ENCODE peak calls at places on chromosome 14, in six cellular contexts. X, P, A, E, I and T are unnamed samples.

GRCh38 chr14:72616294-72616693 is 277.6 kb downstream of the DPF3 start:
- DNase-seq in X (no peak), P (no peak), A (no peak), E (no peak), I (no peak), T (no peak)

GRCh38 chr14:21385170-21385904 is 1.5 kb upstream of the SUPT16H start:
- DNase-seq in X (no peak), P (no peak), A (no peak), E (no peak), I (no peak), T (peak)

GRCh38 chr14:91693342-91693741 is 38.5 kb downstream of the CATSPERB start:
- DNase-seq in X (no peak), P (no peak), A (no peak), E (no peak), I (no peak), T (peak)

GRCh38 chr14:40058916-40059897 is 627.0 kb upstream of the FBXO33 start:
- DNase-seq in X (no peak), P (no peak), A (no peak), E (no peak), I (no peak), T (no peak)

GRCh38 chr14:44170554-44170953 is 336.5 kb downstream of the FSCB start:
- DNase-seq in X (no peak), P (no peak), A (no peak), E (no peak), I (no peak), T (no peak)

GRCh38 chr14:68181395-68182326 is 362.1 kb downstream of the RAD51B start:
- DNase-seq in X (no peak), P (no peak), A (no peak), E (no peak), I (no peak), T (no peak)

GRCh38 chr14:92578511-92578910 is 64.9 kb downstream of the RIN3 start:
- DNase-seq in X (no peak), P (no peak), A (no peak), E (no peak), I (no peak), T (no peak)

GRCh38 chr14:98408713-98409112 is 863.3 kb downstream of the BCL11B start:
- DNase-seq in X (no peak), P (no peak), A (no peak), E (no peak), I (no peak), T (no peak)

GRCh38 chr14:22839159-22839779 is 2.9 kb downstream of the MMP14 start:
- DNase-seq in X (no peak), P (no peak), A (no peak), E (no peak), I (no peak), T (no peak)

GRCh38 chr14:34711169-34711568 is 3.2 kb downstream of the CFL2 start:
- DNase-seq in X (no peak), P (no peak), A (no peak), E (no peak), I (no peak), T (no peak)

GRCh38 chr14:74967618-74968017 is 12.2 kb upstream of the PGF start:
- DNase-seq in X (no peak), P (no peak), A (no peak), E (no peak), I (no peak), T (no peak)

GRCh38 chr14:94681300-94682060 is 69.3 kb downstream of the SERPINA3 start:
- DNase-seq in X (peak), P (peak), A (no peak), E (no peak), I (no peak), T (no peak)

GRCh38 chr14:22883191-22883976 is at the start of gene REM2:
- DNase-seq in X (no peak), P (no peak), A (peak), E (no peak), I (no peak), T (no peak)

GRCh38 chr14:81172881-81173280 is 47.9 kb downstream of the GTF2A1 start:
- DNase-seq in X (no peak), P (no peak), A (no peak), E (no peak), I (no peak), T (no peak)

GRCh38 chr14:94111276-94112095 is 950 bp downstream of the IFI27 start:
- DNase-seq in X (no peak), P (no peak), A (no peak), E (no peak), I (no peak), T (no peak)

GRCh38 chr14:82060219-82060618 is 526.6 kb upstream of the SEL1L start:
- DNase-seq in X (no peak), P (no peak), A (no peak), E (no peak), I (no peak), T (no peak)

GRCh38 chr14:94322648-94323570 is at the start of gene SERPINA6:
- DNase-seq in X (no peak), P (no peak), A (no peak), E (no peak), I (peak), T (no peak)

GRCh38 chr14:84591827-84592540 is 938.0 kb upstream of the FLRT2 start:
- DNase-seq in X (no peak), P (no peak), A (no peak), E (no peak), I (no peak), T (no peak)

GRCh38 chr14:91307652-91308051 is 63.1 kb upstream of the GPR68 start:
- DNase-seq in X (no peak), P (no peak), A (no peak), E (no peak), I (no peak), T (no peak)

GRCh38 chr14:62673014-62673727 is 372.1 kb downstream of the KCNH5 start:
- DNase-seq in X (no peak), P (no peak), A (no peak), E (no peak), I (no peak), T (no peak)

GRCh38 chr14:34003691-34004090 is 52.8 kb upstream of the EGLN3 start:
- DNase-seq in X (no peak), P (no peak), A (no peak), E (no peak), I (no peak), T (no peak)

GRCh38 chr14:21309238-21309636 is 29.4 kb downstream of the RPGRIP1 start:
- DNase-seq in X (no peak), P (no peak), A (no peak), E (no peak), I (no peak), T (no peak)

GRCh38 chr14:90728951-90729350 is 87.3 kb downstream of the TTC7B start:
- DNase-seq in X (no peak), P (no peak), A (no peak), E (no peak), I (no peak), T (no peak)

GRCh38 chr14:102086972-102087761 is at the start of gene HSP90AA1:
- DNase-seq in X (peak), P (peak), A (peak), E (peak), I (peak), T (peak)

GRCh38 chr14:86933460-86933859 is 1059.5 kb downstream of the GALC start:
- DNase-seq in X (no peak), P (no peak), A (no peak), E (no peak), I (no peak), T (no peak)

GRCh38 chr14:74571901-74572828 is 39.9 kb downstream of the LTBP2 start:
- DNase-seq in X (no peak), P (no peak), A (no peak), E (no peak), I (no peak), T (no peak)

GRCh38 chr14:24411468-24412454 is 13.0 kb downstream of the NYNRIN start:
- DNase-seq in X (peak), P (peak), A (no peak), E (no peak), I (no peak), T (no peak)

GRCh38 chr14:68659021-68659931 is 133.6 kb downstream of the ZFP36L1 start:
- DNase-seq in X (no peak), P (no peak), A (no peak), E (no peak), I (no peak), T (no peak)

GRCh38 chr14:72629534-72629933 is 264.4 kb downstream of the DPF3 start:
- DNase-seq in X (no peak), P (no peak), A (no peak), E (no peak), I (no peak), T (no peak)

GRCh38 chr14:34262511-34262910 is 199.5 kb downstream of the SPTSSA start:
- DNase-seq in X (no peak), P (no peak), A (no peak), E (no peak), I (no peak), T (no peak)

GRCh38 chr14:62436256-62436655 is 609.0 kb downstream of the KCNH5 start:
- DNase-seq in X (no peak), P (no peak), A (no peak), E (no peak), I (no peak), T (no peak)

GRCh38 chr14:72448212-72448611 is 445.7 kb downstream of the DPF3 start:
- DNase-seq in X (no peak), P (no peak), A (no peak), E (no peak), I (no peak), T (no peak)

GRCh38 chr14:100676089-100676685 is 50.5 kb upstream of the DLK1 start:
- DNase-seq in X (peak), P (no peak), A (no peak), E (no peak), I (no peak), T (no peak)

GRCh38 chr14:26381405-26381804 is 216.4 kb downstream of the NOVA1 start:
- DNase-seq in X (no peak), P (no peak), A (no peak), E (no peak), I (no peak), T (no peak)

GRCh38 chr14:23061995-23062394 is 4.7 kb upstream of the CDH24 start:
- DNase-seq in X (peak), P (no peak), A (no peak), E (no peak), I (no peak), T (no peak)

GRCh38 chr14:93717222-93717967 is 70.9 kb downstream of the PRIMA1 start:
- DNase-seq in X (no peak), P (no peak), A (no peak), E (no peak), I (no peak), T (no peak)

GRCh38 chr14:61616524-61617185 is 78.7 kb upstream of the HIF1A start:
- DNase-seq in X (no peak), P (no peak), A (no peak), E (no peak), I (no peak), T (no peak)

GRCh38 chr14:90795744-90796143 is 20.5 kb downstream of the TTC7B start:
- DNase-seq in X (no peak), P (peak), A (no peak), E (no peak), I (no peak), T (no peak)

GRCh38 chr14:54486685-54487084 is 2.1 kb downstream of the GMFB start:
- DNase-seq in X (no peak), P (no peak), A (no peak), E (no peak), I (no peak), T (no peak)

GRCh38 chr14:24076302-24076601 is 4.9 kb downstream of the CPNE6 start:
- DNase-seq in X (no peak), P (no peak), A (no peak), E (no peak), I (no peak), T (no peak)

GRCh38 chr14:59705866-59706265 is 129.3 kb upstream of the CCDC175 start:
- DNase-seq in X (no peak), P (no peak), A (no peak), E (no peak), I (no peak), T (no peak)

GRCh38 chr14:59705245-59705644 is 128.6 kb upstream of the CCDC175 start:
- DNase-seq in X (no peak), P (no peak), A (no peak), E (no peak), I (no peak), T (no peak)

GRCh38 chr14:59704054-59704453 is 127.4 kb upstream of the CCDC175 start:
- DNase-seq in X (no peak), P (no peak), A (no peak), E (no peak), I (no peak), T (no peak)

GRCh38 chr14:59711083-59711482 is 134.5 kb upstream of the CCDC175 start:
- DNase-seq in X (no peak), P (no peak), A (no peak), E (no peak), I (no peak), T (no peak)

GRCh38 chr14:59707778-59708635 is 131.4 kb upstream of the CCDC175 start:
- DNase-seq in X (no peak), P (no peak), A (no peak), E (no peak), I (no peak), T (no peak)
- TF ChIP-seq CTCF in X (no peak), P (no peak), A (no peak), E (no peak), I (no peak), T (no peak)

GRCh38 chr14:46279776-46280175 is 371.8 kb downstream of the RPL10L start:
- DNase-seq in X (no peak), P (no peak), A (no peak), E (no peak), I (no peak), T (no peak)
- TF ChIP-seq CTCF in X (no peak), P (no peak), A (no peak), E (no peak), I (no peak), T (no peak)

GRCh38 chr14:71166434-71166833 is 259.2 kb downstream of the PCNX1 start:
- DNase-seq in X (no peak), P (peak), A (no peak), E (no peak), I (no peak), T (no peak)
- TF ChIP-seq CTCF in X (no peak), P (peak), A (peak), E (no peak), I (peak), T (no peak)

GRCh38 chr14:104799657-104800599 is 973 bp upstream of the ZBTB42 start:
- DNase-seq in X (peak), P (peak), A (peak), E (peak), I (peak), T (no peak)
- TF ChIP-seq CTCF in X (peak), P (no peak), A (peak), E (no peak), I (no peak), T (no peak)

DNA sequence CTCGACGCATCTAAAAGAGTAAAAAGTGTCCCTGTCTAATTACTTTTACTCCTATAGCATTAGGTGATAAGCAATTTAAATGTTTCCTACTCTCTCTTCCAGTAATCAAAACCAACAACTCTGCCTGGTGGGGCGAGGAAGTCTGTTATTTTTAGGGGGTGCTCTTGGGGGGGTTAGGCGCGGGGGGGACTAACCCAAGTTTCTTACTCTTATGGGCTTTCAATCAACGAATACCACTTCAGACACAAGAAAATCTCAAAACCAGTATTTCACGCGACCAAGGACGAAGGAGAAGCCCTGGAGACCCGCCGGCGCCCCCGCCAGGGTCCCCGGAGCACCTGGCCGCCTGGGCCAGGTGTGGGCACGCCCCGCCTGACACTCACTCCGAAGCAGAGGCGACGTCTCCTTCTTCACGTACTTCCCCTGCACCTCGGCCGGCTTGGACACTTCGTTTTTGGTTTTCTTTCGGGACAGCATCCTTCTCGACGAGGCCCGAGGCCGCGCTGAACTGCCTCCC is 557 bp downstream of the SAV1 start:
- DNase-seq in X (peak), P (no peak), A (peak), E (no peak), I (peak), T (no peak)
- TF ChIP-seq CTCF in X (no peak), P (no peak), A (peak), E (no peak), I (no peak), T (no peak)